ENCODE peak calls at places on chromosomes 1 and 21, in four cellular contexts. O is psoas muscle, C is heart left ventricle, U is GM23338. V is an unnamed sample.
A peak's percentile ranks its signal among the peaks of the same experiment; 100 is the strongest.

GRCh38 chr1:10755977-10756521 is 40.4 kb downstream of the CASZ1 start:
- DNase-seq in O (peak; percentile 84), C (peak; percentile 85), U (no peak), V (peak; percentile 83)

GRCh38 chr1:186310307-186310706 is 64.7 kb downstream of the TPR start:
- DNase-seq in O (no peak), C (no peak), U (no peak), V (no peak)

GRCh38 chr1:31135973-31136600 is 70.6 kb upstream of the PUM1 start:
- DNase-seq in O (no peak), C (no peak), U (no peak), V (no peak)

GRCh38 chr1:87318056-87318650 is 10.5 kb upstream of the LMO4 start:
- DNase-seq in O (no peak), C (no peak), U (no peak), V (no peak)

GRCh38 chr1:231260351-231260750 is 19.3 kb downstream of the GNPAT start:
- DNase-seq in O (no peak), C (no peak), U (no peak), V (no peak)

GRCh38 chr1:48572632-48573258 is 100.7 kb upstream of the SPATA6 start:
- DNase-seq in O (no peak), C (no peak), U (peak; percentile 92), V (peak; percentile 89)

GRCh38 chr1:1403543-1404112 is 3.5 kb downstream of the MRPL20 start:
- DNase-seq in O (no peak), C (no peak), U (no peak), V (no peak)

GRCh38 chr1:47456250-47456649 is 18.4 kb downstream of the FOXD2 start:
- DNase-seq in O (no peak), C (no peak), U (no peak), V (no peak)

GRCh38 chr21:15005391-15005790 is 59.4 kb downstream of the NRIP1 start:
- DNase-seq in O (no peak), C (no peak), U (peak; percentile 88), V (peak; percentile 33)

GRCh38 chr1:40973912-40974311 is 5.6 kb upstream of the CTPS1 start:
- DNase-seq in O (no peak), C (no peak), U (no peak), V (no peak)

GRCh38 chr21:46366091-46366490 is 42.1 kb downstream of the PCNT start:
- DNase-seq in O (no peak), C (no peak), U (no peak), V (no peak)

GRCh38 chr1:89833183-89834077 is 12.6 kb downstream of the LRRC8D start:
- DNase-seq in O (no peak), C (no peak), U (peak; percentile 35), V (no peak)

GRCh38 chr1:209670441-209671082 is 4.7 kb upstream of the G0S2 start:
- DNase-seq in O (peak; percentile 86), C (no peak), U (no peak), V (no peak)

GRCh38 chr1:184465489-184466146 is 78.8 kb downstream of the C1orf21 start:
- DNase-seq in O (no peak), C (no peak), U (peak; percentile 41), V (no peak)
- TF ChIP-seq CTCF in O (peak; percentile 13), C (peak; percentile 17), U (peak; percentile 49), V (no peak)

GRCh38 chr1:114043046-114043445 is 63.8 kb downstream of the OLFML3 start:
- DNase-seq in O (no peak), C (no peak), U (no peak), V (no peak)
- H3K27ac ChIP-seq in O (no peak overlapping the region), C (no peak overlapping the region), U (no peak overlapping the region), V (no peak overlapping the region)

GRCh38 chr1:7063981-7064380 is 278.7 kb downstream of the CAMTA1 start:
- DNase-seq in O (no peak), C (no peak), U (no peak), V (no peak)
- H3K27me3 ChIP-seq in O (peaks cover 2% of the 10 kb centered on the region), C (no peaks in the 10 kb centered on the region), U (no peaks in the 10 kb centered on the region), V (no peaks in the 10 kb centered on the region)

GRCh38 chr1:172498858-172499257 is 34.1 kb upstream of the SUCO start:
- DNase-seq in O (no peak), C (no peak), U (no peak), V (no peak)
- TF ChIP-seq CTCF in O (no peak), C (no peak), U (no peak), V (no peak)

GRCh38 chr1:201740086-201740541 is 88.8 kb upstream of the IPO9 start:
- DNase-seq in O (no peak), C (no peak), U (peak; percentile 73), V (no peak)
- H3K27ac ChIP-seq in O (peak overlapping the region; percentile 10), C (peak overlapping the region; percentile 94), U (peak overlapping the region; percentile 39), V (no peak overlapping the region)

DNA sequence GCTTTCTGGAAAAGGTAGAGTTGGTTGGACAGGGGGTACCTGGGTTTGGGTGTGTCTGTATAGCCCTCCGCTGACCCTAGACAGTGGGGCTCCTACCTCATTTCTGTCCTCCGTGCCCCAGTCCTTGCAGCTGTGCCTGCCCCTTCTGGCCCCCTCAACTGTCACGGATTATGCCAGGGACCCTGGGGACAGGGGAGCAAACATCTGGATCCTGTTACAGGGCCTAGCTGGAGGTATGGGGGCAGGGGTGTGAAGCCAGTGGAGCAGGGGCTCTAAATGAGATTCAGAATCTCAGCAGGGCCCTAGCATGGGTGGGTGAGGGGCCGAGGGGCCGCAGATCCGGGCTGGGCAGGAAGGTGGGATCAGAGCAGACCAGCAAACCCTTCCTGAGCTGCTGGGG is 81.0 kb downstream of the TAS1R2 start:
- DNase-seq in O (no peak), C (no peak), U (no peak), V (no peak)
- H3K27me3 ChIP-seq in O (no peaks in the 10 kb centered on the region), C (peaks cover 7% of the 10 kb centered on the region), U (peaks cover under 1% of the 10 kb centered on the region), V (no peaks in the 10 kb centered on the region)

GRCh38 chr1:151165281-151165737 is 393 bp downstream of the LYSMD1 start:
- DNase-seq in O (peak; percentile 79), C (no peak), U (peak; percentile 88), V (peak; percentile 98)
- TF ChIP-seq CTCF in O (no peak), C (no peak), U (no peak), V (no peak)

GRCh38 chr1:96538001-96538649 is 183.5 kb upstream of the PTBP2 start:
- DNase-seq in O (no peak), C (no peak), U (peak; percentile 36), V (no peak)
- H3K27ac ChIP-seq in O (peak overlapping the region; percentile 19), C (peak overlapping the region; percentile 82), U (no peak overlapping the region), V (no peak overlapping the region)